ENCODE peak calls at places on chromosomes 5 and 9, in seven cellular contexts. U, S, Z, E, K, V and Y are unnamed samples.

GRCh38 chr5:154198611-154199230 is 8.2 kb downstream of the GALNT10 start:
- DNase-seq in E (peak), K (peak), U (peak), S (no peak), Z (peak), V (no peak), Y (no peak)

GRCh38 chr9:3857673-3858072 is 331.9 kb upstream of the RFX3 start:
- DNase-seq in U (no peak), E (peak), V (no peak), Z (peak), S (peak), K (peak), Y (no peak)

GRCh38 chr9:18849186-18849724 is 183.8 kb downstream of the SAXO1 start:
- DNase-seq in U (no peak), K (no peak), E (no peak), Z (no peak), V (no peak), S (no peak), Y (no peak)

GRCh38 chr9:126509718-126510117 is 104.0 kb upstream of the LMX1B start:
- DNase-seq in K (no peak), Z (no peak), V (peak), E (no peak), S (no peak), U (no peak), Y (no peak)

GRCh38 chr5:142313275-142313674 is 11.5 kb downstream of the SPRY4 start:
- DNase-seq in S (no peak), Z (no peak), V (no peak), K (no peak), E (no peak), U (no peak), Y (no peak)

GRCh38 chr5:5483880-5484595 is 61.6 kb downstream of the ICE1 start:
- DNase-seq in S (no peak), V (no peak), E (peak), Z (peak), U (no peak), K (peak), Y (no peak)

GRCh38 chr9:106035810-106036209 is 341.5 kb downstream of the TMEM38B start:
- DNase-seq in Z (no peak), E (no peak), V (no peak), U (no peak), S (no peak), K (no peak), Y (no peak)

GRCh38 chr5:144203750-144204596 is 33.3 kb downstream of the KCTD16 start:
- DNase-seq in E (peak), U (no peak), Z (peak), V (no peak), S (peak), K (peak), Y (peak)

GRCh38 chr5:18772475-18772874 is 1138.2 kb downstream of the TAF11L14 start:
- DNase-seq in V (no peak), U (peak), S (no peak), K (no peak), E (peak), Z (peak), Y (no peak)

GRCh38 chr5:171630047-171630669 is 155.5 kb upstream of the SMIM23 start:
- DNase-seq in Z (peak), U (peak), E (peak), K (no peak), S (no peak), V (peak), Y (peak)

GRCh38 chr5:61603211-61603908 is 271.3 kb downstream of the ZSWIM6 start:
- DNase-seq in V (no peak), U (peak), K (no peak), S (no peak), Z (peak), E (peak), Y (no peak)

GRCh38 chr9:133460405-133461175 is 812 bp downstream of the CACFD1 start:
- DNase-seq in E (peak), U (peak), K (peak), Z (peak), S (no peak), V (peak), Y (no peak)

GRCh38 chr9:19154135-19154612 is 26.9 kb upstream of the PLIN2 start:
- DNase-seq in U (no peak), V (no peak), Z (peak), E (peak), S (no peak), K (peak), Y (no peak)

GRCh38 chr5:61809651-61810050 is 477.6 kb downstream of the ZSWIM6 start:
- DNase-seq in V (no peak), E (no peak), K (no peak), U (no peak), S (no peak), Z (peak), Y (no peak)

GRCh38 chr5:98428806-98429205 is 344.7 kb upstream of the RGMB start:
- DNase-seq in U (no peak), K (peak), S (peak), V (no peak), E (peak), Z (peak), Y (no peak)

GRCh38 chr9:135295556-135296300 is 183.9 kb upstream of the PPP1R26 start:
- DNase-seq in V (no peak), U (no peak), K (no peak), S (no peak), Z (no peak), E (no peak), Y (no peak)

GRCh38 chr9:26324787-26325186 is 567.8 kb downstream of the CAAP1 start:
- DNase-seq in Z (no peak), S (no peak), U (no peak), V (no peak), E (no peak), K (no peak), Y (no peak)

GRCh38 chr5:1182633-1183423 is 18.6 kb upstream of the SLC6A19 start:
- DNase-seq in Z (no peak), K (no peak), E (no peak), U (no peak), S (no peak), V (no peak), Y (peak)

GRCh38 chr5:73228052-73228451 is 55.1 kb downstream of the TMEM174 start:
- DNase-seq in S (no peak), U (no peak), E (no peak), V (no peak), K (no peak), Z (no peak), Y (no peak)

GRCh38 chr9:20119566-20119965 is 330.7 kb upstream of the SLC24A2 start:
- DNase-seq in K (no peak), U (no peak), E (no peak), Z (no peak), V (no peak), S (no peak), Y (no peak)

GRCh38 chr9:88710449-88710848 is 175.5 kb downstream of the NXNL2 start:
- DNase-seq in S (no peak), E (no peak), Z (peak), V (no peak), K (peak), U (no peak), Y (no peak)

GRCh38 chr9:135817951-135818717 is 89.2 kb downstream of the CAMSAP1 start:
- DNase-seq in S (no peak), Z (no peak), E (no peak), U (no peak), V (peak), K (no peak), Y (no peak)

GRCh38 chr5:134817006-134817405 is 28.8 kb upstream of the C5orf24 start:
- DNase-seq in U (no peak), E (no peak), K (no peak), V (no peak), Z (no peak), S (no peak), Y (no peak)

GRCh38 chr5:5335708-5336211 is 86.7 kb upstream of the ICE1 start:
- DNase-seq in K (peak), U (peak), Z (peak), S (peak), V (no peak), E (peak), Y (no peak)

GRCh38 chr9:101530076-101530711 is 3.5 kb upstream of the RNF20 start:
- DNase-seq in V (no peak), U (peak), S (peak), K (peak), Z (peak), E (peak), Y (peak)

GRCh38 chr5:159051431-159052281 is 48.1 kb downstream of the EBF1 start:
- DNase-seq in U (no peak), V (peak), S (no peak), Z (peak), E (no peak), K (no peak), Y (peak)

GRCh38 chr5:158943057-158943456 is 156.7 kb downstream of the EBF1 start:
- DNase-seq in E (peak), K (peak), U (peak), Z (peak), V (no peak), S (peak), Y (no peak)

GRCh38 chr9:127397722-127398647 is 1.0 kb downstream of the SLC2A8 start:
- DNase-seq in V (peak), U (peak), S (no peak), K (peak), E (peak), Z (peak), Y (peak)

GRCh38 chr5:95238560-95239325 is 46.2 kb downstream of the MCTP1 start:
- DNase-seq in S (no peak), U (no peak), K (no peak), Z (peak), V (no peak), E (peak), Y (no peak)

GRCh38 chr5:135337064-135337463 is 62.0 kb downstream of the MACROH2A1 start:
- DNase-seq in U (no peak), E (no peak), K (no peak), Z (peak), V (no peak), S (no peak), Y (no peak)

GRCh38 chr9:127575875-127576778 is 36.0 kb upstream of the STXBP1 start:
- DNase-seq in K (no peak), U (no peak), Z (no peak), V (no peak), S (no peak), E (peak), Y (no peak)

GRCh38 chr9:119375892-119376291 is 6.7 kb upstream of the BRINP1 start:
- DNase-seq in V (no peak), U (peak), K (peak), E (peak), Z (peak), S (no peak), Y (peak)

GRCh38 chr5:59197911-59198310 is 615.0 kb downstream of the RAB3C start:
- DNase-seq in Z (no peak), S (no peak), K (no peak), U (no peak), V (no peak), E (no peak), Y (no peak)

DNA sequence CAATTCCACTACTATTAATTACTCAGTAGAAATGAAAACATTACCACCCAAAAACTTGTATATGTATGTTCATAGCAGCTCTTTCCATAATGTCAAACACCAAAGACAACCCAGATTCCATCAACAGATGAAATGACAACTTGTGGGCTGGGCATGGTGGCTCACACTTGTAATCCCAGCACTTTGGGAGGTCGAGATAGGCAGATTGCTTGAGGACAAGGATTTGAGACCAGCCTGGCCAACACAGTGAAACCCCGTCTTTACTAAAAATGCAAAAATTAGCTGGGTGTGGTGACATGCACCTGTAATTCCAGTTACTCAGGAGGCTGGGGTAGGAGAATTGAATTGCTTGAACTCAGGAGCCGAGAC is 11.5 kb downstream of the UIMC1 start:
- DNase-seq in Z (no peak), K (no peak), V (no peak), E (no peak), U (no peak), S (no peak), Y (no peak)
- TF ChIP-seq CTCF in Z (no peak), K (no peak), V (no peak), E (no peak), U (no peak), S (no peak), Y (no peak)

GRCh38 chr5:6522337-6522736 is 73.7 kb downstream of the UBE2QL1 start:
- DNase-seq in V (no peak), U (no peak), Z (no peak), K (no peak), E (no peak), S (no peak), Y (no peak)

GRCh38 chr5:6525422-6525821 is 76.8 kb downstream of the UBE2QL1 start:
- DNase-seq in K (no peak), Z (no peak), E (no peak), U (no peak), S (no peak), V (no peak), Y (no peak)

GRCh38 chr5:6527749-6528455 is 79.2 kb downstream of the UBE2QL1 start:
- DNase-seq in E (no peak), V (no peak), S (no peak), K (no peak), U (no peak), Z (no peak), Y (no peak)

GRCh38 chr5:6522983-6523382 is 74.3 kb downstream of the UBE2QL1 start:
- DNase-seq in K (no peak), Z (no peak), U (no peak), V (no peak), E (no peak), S (no peak), Y (no peak)

GRCh38 chr5:6525910-6526309 is 77.3 kb downstream of the UBE2QL1 start:
- DNase-seq in U (peak), V (no peak), E (no peak), Z (no peak), K (peak), S (no peak), Y (peak)
- TF ChIP-seq CTCF in U (peak), V (no peak), E (no peak), Z (no peak), K (peak), S (peak), Y (peak)

GRCh38 chr5:151580858-151581257 is 10.3 kb downstream of the FAT2 start:
- DNase-seq in V (no peak), S (no peak), K (no peak), Z (peak), E (no peak), U (no peak), Y (no peak)
- TF ChIP-seq CTCF in V (no peak), S (no peak), K (no peak), Z (peak), E (no peak), U (no peak), Y (no peak)

DNA sequence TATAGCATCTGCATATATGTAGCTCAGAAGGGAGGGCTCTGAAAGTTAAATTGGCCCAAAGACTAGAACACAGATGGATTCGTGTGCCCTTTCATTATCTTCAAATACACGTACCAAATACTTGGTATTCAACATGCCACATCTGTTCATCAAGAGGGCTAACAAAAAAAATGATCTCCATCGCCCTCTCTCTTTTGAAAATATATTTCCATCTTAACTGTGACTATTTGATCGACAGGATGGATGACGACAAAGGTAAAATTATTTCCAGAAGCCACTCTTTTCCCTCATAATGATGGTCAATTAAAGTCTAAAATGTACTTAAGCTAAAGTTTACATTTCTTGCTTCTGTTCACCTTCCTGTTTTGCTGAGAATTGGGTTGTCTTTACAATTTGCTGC is 77.0 kb downstream of the SEMA6A start:
- DNase-seq in V (no peak), Z (no peak), K (no peak), S (no peak), E (no peak), U (no peak), Y (no peak)
- TF ChIP-seq CTCF in V (no peak), Z (no peak), K (peak), S (no peak), E (no peak), U (no peak), Y (peak)

DNA sequence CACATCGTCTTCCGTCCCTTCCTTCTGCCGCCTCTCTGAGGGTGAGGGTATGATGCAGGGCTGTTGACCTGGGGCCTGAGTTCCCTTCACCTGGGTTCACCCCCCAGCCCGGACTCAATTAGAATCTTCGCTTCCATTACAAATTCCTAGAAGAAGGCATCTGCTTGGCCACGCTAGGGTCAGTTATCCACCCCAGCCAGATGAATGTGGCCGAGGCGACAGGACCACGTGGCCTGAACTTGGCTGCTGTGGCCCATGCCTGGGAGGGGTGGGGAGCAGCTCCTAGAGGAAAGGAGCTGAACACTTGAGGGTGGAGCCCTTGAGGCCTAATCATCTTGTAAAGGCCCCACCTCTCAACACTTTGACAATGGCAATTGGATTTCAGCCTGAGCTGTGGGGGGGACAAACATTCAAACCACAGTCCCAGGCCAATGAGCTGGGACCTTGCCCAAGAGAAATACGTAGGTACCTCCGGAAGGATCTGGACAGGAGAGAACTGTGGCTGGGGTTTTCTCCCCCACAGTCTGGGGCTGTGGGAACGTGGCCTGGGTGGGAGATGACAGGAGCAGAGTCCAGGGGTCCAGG is 90.6 kb upstream of the ADAMTS2 start:
- DNase-seq in K (no peak), V (peak), Z (no peak), S (no peak), U (no peak), E (no peak), Y (no peak)
- TF ChIP-seq CTCF in K (no peak), V (no peak), Z (no peak), S (no peak), U (no peak), E (no peak), Y (no peak)

DNA sequence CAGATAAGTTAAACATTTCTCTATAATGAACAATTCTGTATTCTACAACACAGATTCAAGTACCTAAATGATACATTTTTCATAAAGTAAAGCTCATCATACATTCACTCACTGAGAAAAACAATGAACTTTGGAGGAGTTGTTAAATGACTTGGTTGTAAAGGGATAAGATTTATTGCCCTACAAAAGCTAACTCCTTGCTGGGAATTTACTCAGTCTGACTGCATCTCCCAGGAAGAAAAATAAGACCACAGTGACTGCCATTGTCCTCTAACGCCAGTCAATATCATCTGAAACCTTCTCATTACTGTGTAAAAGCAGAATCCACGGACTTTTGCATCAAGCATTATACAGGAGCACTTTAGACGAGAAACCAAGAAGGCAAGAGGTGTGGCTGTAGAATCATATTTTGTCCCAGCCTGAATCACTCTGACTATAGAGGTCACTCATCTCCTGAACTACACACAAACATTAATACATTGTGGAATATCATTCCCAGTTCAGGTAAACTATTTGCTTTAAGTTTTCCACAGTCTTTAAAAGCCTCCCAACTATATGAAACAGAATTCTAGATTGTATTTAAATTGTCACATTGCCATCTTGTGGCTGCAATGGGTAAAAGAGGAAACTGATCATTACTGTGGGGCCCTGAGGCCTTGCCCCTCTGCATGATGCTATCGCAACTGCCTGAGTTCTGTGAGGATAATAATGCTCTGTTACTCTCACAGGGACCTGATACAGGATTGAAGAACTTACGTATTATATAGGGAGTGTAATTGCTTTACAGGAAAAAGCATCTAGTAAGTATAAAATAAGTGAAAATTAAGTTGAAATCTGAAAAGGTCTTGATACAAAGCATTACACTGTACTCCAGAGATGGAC is 142.9 kb downstream of the SLCO4C1 start:
- DNase-seq in Z (peak), K (no peak), S (peak), E (no peak), U (no peak), V (no peak), Y (peak)
- TF ChIP-seq CTCF in Z (peak), K (peak), S (no peak), E (no peak), U (peak), V (peak), Y (peak)

GRCh38 chr5:113448224-113448623 is 13.4 kb upstream of the TSSK1B start:
- DNase-seq in K (no peak), U (no peak), E (no peak), S (no peak), Z (no peak), V (no peak), Y (no peak)

GRCh38 chr5:113451797-113452196 is 17.0 kb upstream of the TSSK1B start:
- DNase-seq in E (no peak), S (no peak), U (no peak), Z (peak), V (no peak), K (no peak), Y (no peak)

GRCh38 chr5:113446358-113446927 is 11.7 kb upstream of the TSSK1B start:
- DNase-seq in S (no peak), V (no peak), K (no peak), U (no peak), Z (no peak), E (no peak), Y (no peak)

GRCh38 chr5:113450366-113451328 is 15.9 kb upstream of the TSSK1B start:
- DNase-seq in V (no peak), S (no peak), U (no peak), K (no peak), E (peak), Z (no peak), Y (no peak)

GRCh38 chr5:113447651-113448050 is 12.9 kb upstream of the TSSK1B start:
- DNase-seq in K (peak), V (no peak), U (peak), Z (no peak), E (no peak), S (no peak), Y (peak)
- TF ChIP-seq CTCF in K (peak), V (no peak), U (no peak), Z (no peak), E (peak), S (no peak), Y (no peak)

DNA sequence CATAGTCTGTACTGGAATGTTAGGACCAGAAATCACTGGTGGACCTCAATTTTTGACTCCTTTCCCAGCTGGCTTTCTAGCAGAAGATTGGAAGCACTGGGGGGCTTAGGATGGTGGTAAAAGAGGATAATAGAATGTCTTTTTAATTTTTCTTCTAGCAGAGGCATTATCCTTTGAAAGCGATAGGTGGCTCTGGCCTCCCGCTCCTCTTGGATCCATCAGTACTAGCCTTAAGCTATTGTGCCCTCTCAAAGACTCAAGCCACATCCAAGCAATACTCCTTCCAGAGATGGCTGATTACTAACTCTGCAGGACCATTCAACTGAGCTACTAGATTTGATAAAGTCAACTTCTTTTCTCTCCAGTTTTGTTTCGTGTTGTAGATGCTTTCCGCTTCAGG is 610.6 kb downstream of the CDH12 start:
- DNase-seq in K (no peak), Z (peak), U (no peak), E (no peak), S (no peak), V (no peak), Y (no peak)
- TF ChIP-seq CTCF in K (no peak), Z (peak), U (no peak), E (peak), S (no peak), V (no peak), Y (peak)

GRCh38 chr5:127934791-127935256 is 148.7 kb upstream of the SLC12A2 start:
- DNase-seq in S (no peak), Z (peak), V (no peak), K (peak), E (peak), U (peak), Y (no peak)
- TF ChIP-seq CTCF in S (no peak), Z (peak), V (no peak), K (peak), E (no peak), U (peak), Y (no peak)